ENCODE peak calls at places on chromosomes 11 and 22, in seven cellular contexts. C, D, P, Q, A, O and U are unnamed samples.

GRCh38 chr11:1238767-1239595 is 16.1 kb downstream of the MUC5B start:
- DNase-seq in C (no peak), D (no peak), P (no peak), Q (peak), A (no peak), O (no peak), U (no peak)

GRCh38 chr22:24187731-24188644 is 6.7 kb downstream of the SUSD2 start:
- DNase-seq in C (no peak), D (no peak), P (no peak), Q (no peak), A (peak), O (peak), U (no peak)

GRCh38 chr11:128463975-128464374 is 123.4 kb downstream of the ETS1 start:
- DNase-seq in C (no peak), D (no peak), P (no peak), Q (no peak), A (no peak), O (no peak), U (no peak)

GRCh38 chr11:7592706-7593105 is 78.9 kb downstream of the PPFIBP2 start:
- DNase-seq in C (peak), D (no peak), P (no peak), Q (no peak), A (no peak), O (no peak), U (peak)

GRCh38 chr11:48242501-48242900 is 2.4 kb upstream of the OR4X2 start:
- DNase-seq in C (no peak), D (no peak), P (no peak), Q (no peak), A (no peak), O (no peak), U (no peak)

GRCh38 chr22:27419473-27419872 is 382.1 kb downstream of the MN1 start:
- DNase-seq in C (no peak), D (peak), P (no peak), Q (no peak), A (no peak), O (no peak), U (no peak)

GRCh38 chr11:15810079-15810478 is 546.3 kb downstream of the SOX6 start:
- DNase-seq in C (no peak), D (no peak), P (no peak), Q (no peak), A (no peak), O (no peak), U (no peak)

GRCh38 chr11:48014917-48015316 is 34.6 kb downstream of the PTPRJ start:
- DNase-seq in C (no peak), D (no peak), P (no peak), Q (no peak), A (no peak), O (no peak), U (no peak)

GRCh38 chr11:74683941-74684481 is 47.2 kb downstream of the CHRDL2 start:
- DNase-seq in C (no peak), D (no peak), P (no peak), Q (no peak), A (peak), O (peak), U (peak)

GRCh38 chr11:2885017-2885675 is 429 bp downstream of the CDKN1C start:
- DNase-seq in C (peak), D (peak), P (no peak), Q (peak), A (peak), O (peak), U (no peak)

GRCh38 chr11:25766332-25767015 is 565.5 kb upstream of the ANO3 start:
- DNase-seq in C (no peak), D (no peak), P (no peak), Q (no peak), A (no peak), O (no peak), U (no peak)

DNA sequence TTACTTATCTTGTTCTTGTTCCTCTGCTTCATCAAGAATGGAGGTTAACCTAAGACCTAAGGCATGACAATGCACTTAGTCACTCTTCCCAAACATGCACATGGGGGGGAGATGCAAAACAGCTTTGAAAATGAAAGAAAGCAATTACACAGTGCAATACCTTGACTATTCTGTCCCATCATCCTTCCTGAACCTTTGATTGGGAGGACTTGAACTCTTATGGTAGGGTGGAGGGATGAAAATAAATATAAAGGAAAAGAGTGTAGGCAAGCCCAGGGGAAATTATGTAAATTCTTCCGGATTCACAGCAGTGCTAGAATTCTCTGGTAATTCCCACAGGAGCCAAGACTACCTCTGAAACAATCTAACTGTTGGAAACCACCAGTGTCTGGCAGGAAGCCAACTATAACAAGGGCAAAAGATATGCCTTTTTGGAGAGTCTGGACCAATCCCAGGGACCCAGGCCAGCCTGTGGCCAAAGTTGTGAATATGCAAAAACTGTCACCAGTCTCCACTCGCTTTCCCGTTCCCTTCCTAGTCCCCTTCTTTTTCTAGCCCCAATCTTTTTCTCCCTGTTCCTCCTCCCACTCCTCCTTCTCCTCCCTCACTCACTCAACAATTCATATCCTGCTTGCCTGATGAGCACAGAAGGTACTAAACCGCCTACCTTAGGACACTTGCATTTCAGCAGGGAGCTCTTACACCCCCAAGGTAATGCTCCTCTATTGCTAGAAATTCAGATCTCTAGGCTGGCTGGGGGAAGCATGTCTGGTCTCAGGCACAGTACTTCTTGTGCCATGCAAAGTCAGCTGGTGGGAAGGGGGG is 2.5 kb upstream of the RCN1 start:
- DNase-seq in C (peak), D (peak), P (no peak), Q (peak), A (no peak), O (no peak), U (no peak)
- H3K4me3 ChIP-seq in C (peak), D (no peak), P (no peak), Q (no peak), A (no peak), O (no peak), U (no peak)

GRCh38 chr22:22371031-22371541 is 126.5 kb downstream of the VPREB1 start:
- DNase-seq in C (peak), D (no peak), P (no peak), Q (peak), A (no peak), O (no peak), U (no peak)
- TF ChIP-seq POLR2A in C (no peak), D (no peak), P (no peak), Q (no peak), A (no peak), O (no peak), U (no peak)

DNA sequence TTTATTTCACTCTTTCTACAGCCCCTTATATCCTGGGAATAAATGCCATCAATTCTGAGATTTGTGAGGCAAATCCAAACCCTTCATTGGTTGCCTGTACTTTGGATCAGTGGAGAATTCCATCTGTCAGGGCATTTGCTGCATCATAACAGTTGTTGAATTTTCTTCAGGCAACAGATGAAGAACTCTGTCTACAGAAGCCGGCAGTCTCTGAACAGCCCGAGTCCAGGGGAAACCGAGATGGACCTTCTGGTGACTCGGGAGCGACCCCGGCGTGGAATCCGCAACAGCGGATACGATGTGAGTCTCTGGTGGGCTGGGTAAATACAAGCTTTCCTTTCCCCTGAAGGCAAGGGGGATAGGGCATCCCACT is 82.3 kb downstream of the C11orf91 start:
- DNase-seq in C (no peak), D (no peak), P (no peak), Q (no peak), A (no peak), O (no peak), U (no peak)
- TF ChIP-seq CTCF in C (no peak), D (no peak), P (no peak), Q (no peak), A (no peak), O (no peak), U (no peak)

DNA sequence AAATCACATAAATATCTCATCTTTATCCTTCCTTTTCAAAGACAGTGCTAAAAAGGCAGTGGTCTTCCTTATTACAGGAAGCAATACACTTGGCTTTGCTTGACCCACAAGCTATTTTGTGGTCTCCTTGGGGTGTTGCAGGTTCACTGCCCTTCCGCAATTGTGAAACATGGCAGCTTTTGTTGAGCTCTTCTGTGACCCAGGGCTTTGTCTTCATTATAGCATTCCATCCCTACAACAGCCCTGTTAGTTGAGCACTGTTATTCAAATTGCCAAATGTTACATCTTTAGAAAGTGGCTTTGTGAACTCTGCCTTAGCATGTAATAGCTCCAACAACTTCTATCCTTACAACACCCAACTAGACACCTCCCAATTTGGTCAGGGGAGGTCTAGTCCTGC is 107.1 kb downstream of the OPCML start:
- DNase-seq in C (no peak), D (no peak), P (no peak), Q (no peak), A (no peak), O (no peak), U (no peak)
- H3K4me3 ChIP-seq in C (no peak), D (no peak), P (no peak), Q (no peak), A (no peak), O (no peak), U (no peak)

DNA sequence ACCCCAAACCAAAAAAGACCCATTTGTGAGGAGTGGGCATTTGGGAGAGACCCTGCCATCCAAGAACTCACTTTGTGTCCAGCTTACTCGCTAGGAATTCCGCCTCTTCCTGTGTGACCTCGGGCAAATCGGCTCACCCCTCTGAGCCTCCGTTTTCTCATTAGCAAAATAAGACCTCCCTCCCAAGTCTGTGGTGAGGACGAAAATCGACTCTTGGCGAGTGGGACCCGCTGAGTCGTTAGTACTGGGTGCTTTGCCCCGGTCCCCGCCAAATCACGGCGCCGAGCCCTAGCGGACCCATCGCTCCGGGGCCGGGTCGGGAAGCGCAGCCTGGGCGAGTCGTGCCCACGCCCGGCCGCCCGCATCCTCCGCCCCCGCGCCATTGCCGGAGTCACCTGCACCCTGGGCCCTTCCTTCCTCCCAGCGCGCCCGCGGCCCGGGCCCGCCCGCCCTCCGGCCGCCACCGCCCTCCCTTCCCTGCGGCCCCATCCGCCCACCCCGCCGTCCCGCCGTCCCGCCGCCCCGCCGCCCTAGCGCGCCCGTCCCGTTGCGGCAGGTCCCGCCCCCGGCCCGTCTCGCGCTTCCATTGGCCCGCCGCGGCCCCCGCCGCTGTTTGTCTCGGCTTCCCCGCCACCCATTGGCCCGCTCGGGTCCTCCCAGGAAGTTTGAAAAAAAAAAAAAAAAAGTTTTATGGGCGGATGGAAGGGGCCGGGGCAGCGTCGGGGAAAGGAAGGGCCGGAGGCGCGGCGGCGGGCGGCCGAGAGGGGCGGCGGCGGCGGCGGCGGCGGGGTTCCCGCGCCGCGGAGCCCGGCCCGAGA is 48.9 kb downstream of the TRIOBP start:
- DNase-seq in C (peak), D (peak), P (no peak), Q (peak), A (peak), O (peak), U (peak)
- TF ChIP-seq POLR2A in C (no peak), D (peak), P (no peak), Q (no peak), A (no peak), O (peak), U (no peak)

DNA sequence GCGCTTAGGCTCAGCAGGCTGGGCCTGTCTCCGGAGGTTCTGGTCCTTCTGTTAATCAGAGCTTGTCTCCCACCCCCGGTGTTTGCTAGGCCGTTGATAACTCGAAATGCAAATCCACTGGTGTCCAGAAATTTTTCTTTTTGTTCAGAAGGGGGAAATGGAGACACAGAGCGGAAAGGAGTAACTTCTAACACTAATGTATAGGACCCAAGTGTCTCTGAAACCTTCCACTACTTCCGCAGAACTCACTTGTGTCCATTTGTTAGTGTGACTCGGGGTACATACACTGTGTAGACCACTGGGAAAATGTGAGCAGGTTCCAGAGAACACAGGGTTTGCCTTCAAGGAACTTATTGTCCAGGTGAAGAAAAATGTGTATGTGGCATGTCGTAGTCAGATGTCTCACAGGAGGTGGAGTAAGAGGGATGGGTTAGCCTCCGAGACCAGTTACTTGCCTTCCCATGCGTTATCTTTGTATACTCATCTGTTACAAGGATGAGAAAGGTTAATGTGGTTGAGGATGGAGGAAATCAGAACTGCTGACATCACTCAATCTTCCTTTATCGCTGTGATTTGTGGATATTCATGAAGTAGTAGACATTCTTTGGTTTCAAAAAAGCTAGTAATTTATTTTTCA is 823 bp downstream of the ARCN1 start:
- DNase-seq in C (peak), D (peak), P (peak), Q (peak), A (no peak), O (no peak), U (no peak)
- TF ChIP-seq CTCF in C (no peak), D (no peak), P (no peak), Q (no peak), A (no peak), O (no peak), U (no peak)